ENCODE peak calls at places on chromosomes 6 and 20, in five cellular contexts. R is sciatic nerve, A is GDM1, D is psoas muscle, L is SIG-M5. K is an unnamed sample.

GRCh38 chr20:21352703-21353102 is 44.6 kb downstream of the NKX2-4 start:
- DNase-seq in R (no peak), A (no peak), D (no peak), L (no peak), K (no peak)

GRCh38 chr6:69987550-69987949 is 121.2 kb downstream of the COL19A1 start:
- DNase-seq in R (no peak), A (no peak), D (no peak), L (no peak), K (no peak)

GRCh38 chr6:11700118-11700718 is 78.4 kb downstream of the ADTRP start:
- DNase-seq in R (no peak), A (no peak), D (no peak), L (no peak), K (no peak)

GRCh38 chr6:149431905-149432775 is 32.1 kb downstream of the SUMO4 start:
- DNase-seq in R (peak), A (peak), D (peak), L (no peak), K (peak)

GRCh38 chr6:161128680-161129196 is 137.2 kb downstream of the MAP3K4 start:
- DNase-seq in R (no peak), A (no peak), D (no peak), L (no peak), K (no peak)

GRCh38 chr20:62303327-62304226 is 780 bp downstream of the ADRM1 start:
- DNase-seq in R (no peak), A (no peak), D (no peak), L (no peak), K (no peak)

GRCh38 chr6:12381587-12381986 is 91.4 kb downstream of the EDN1 start:
- DNase-seq in R (no peak), A (no peak), D (no peak), L (no peak), K (no peak)

GRCh38 chr6:1316482-1317220 is 4.8 kb downstream of the FOXQ1 start:
- DNase-seq in R (no peak), A (no peak), D (no peak), L (no peak), K (no peak)

GRCh38 chr20:59765599-59766177 is 161.3 kb downstream of the PHACTR3 start:
- DNase-seq in R (no peak), A (no peak), D (no peak), L (no peak), K (no peak)

GRCh38 chr6:4401408-4402367 is 266.3 kb upstream of the ECI2 start:
- DNase-seq in R (no peak), A (no peak), D (peak), L (no peak), K (no peak)

GRCh38 chr6:110285306-110286060 is 72.7 kb downstream of the METTL24 start:
- DNase-seq in R (no peak), A (no peak), D (no peak), L (no peak), K (no peak)

GRCh38 chr20:44319880-44320422 is 8.9 kb upstream of the FITM2 start:
- DNase-seq in R (no peak), A (no peak), D (no peak), L (no peak), K (no peak)

GRCh38 chr6:137277971-137278602 is 58.9 kb upstream of the IFNGR1 start:
- DNase-seq in R (no peak), A (no peak), D (no peak), L (no peak), K (no peak)

GRCh38 chr6:1616556-1617463 is 7.1 kb downstream of the FOXC1 start:
- DNase-seq in R (no peak), A (no peak), D (peak), L (no peak), K (no peak)

GRCh38 chr6:37393530-37393929 is 39.5 kb upstream of the CMTR1 start:
- DNase-seq in R (no peak), A (no peak), D (no peak), L (no peak), K (no peak)

GRCh38 chr6:26105842-26106241 is 18.6 kb downstream of the HFE start:
- DNase-seq in R (no peak), A (no peak), D (no peak), L (no peak), K (no peak)

GRCh38 chr20:48383252-48383651 is 444.5 kb downstream of the PREX1 start:
- DNase-seq in R (no peak), A (no peak), D (no peak), L (no peak), K (no peak)

GRCh38 chr6:36913082-36913481 is 27.3 kb downstream of the C6orf89 start:
- DNase-seq in R (no peak), A (no peak), D (no peak), L (no peak), K (no peak)

GRCh38 chr20:1286267-1287036 is 20.4 kb downstream of the SNPH start:
- DNase-seq in R (no peak), A (no peak), D (no peak), L (no peak), K (peak)

GRCh38 chr20:46056970-46057855 is 28.2 kb downstream of the SLC12A5 start:
- DNase-seq in R (peak), A (no peak), D (peak), L (no peak), K (no peak)

GRCh38 chr6:75210885-75211739 is 5.3 kb upstream of the COL12A1 start:
- DNase-seq in R (no peak), A (peak), D (no peak), L (no peak), K (no peak)

GRCh38 chr20:46311039-46311650 is 2.8 kb upstream of the CDH22 start:
- DNase-seq in R (no peak), A (no peak), D (no peak), L (no peak), K (no peak)

GRCh38 chr6:122609881-122610689 is at the start of gene PKIB:
- DNase-seq in R (peak), A (no peak), D (peak), L (no peak), K (no peak)

GRCh38 chr6:84061613-84062398 is 28.2 kb downstream of the MRAP2 start:
- DNase-seq in R (no peak), A (no peak), D (no peak), L (no peak), K (no peak)

GRCh38 chr20:17748279-17748678 is 48.5 kb downstream of the BANF2 start:
- DNase-seq in R (no peak), A (no peak), D (no peak), L (no peak), K (no peak)

GRCh38 chr6:100103936-100104335 is 109.9 kb upstream of the MCHR2 start:
- DNase-seq in R (no peak), A (no peak), D (no peak), L (no peak), K (no peak)

GRCh38 chr6:28807682-28808280 is 116.0 kb downstream of the TRIM27 start:
- DNase-seq in R (no peak), A (peak), D (no peak), L (no peak), K (no peak)

GRCh38 chr6:113921299-113921904 is 49.5 kb downstream of the HDAC2 start:
- DNase-seq in R (no peak), A (no peak), D (no peak), L (no peak), K (no peak)

GRCh38 chr6:17442196-17442595 is 48.8 kb downstream of the CAP2 start:
- DNase-seq in R (no peak), A (no peak), D (no peak), L (no peak), K (no peak)

GRCh38 chr20:24662756-24663399 is 193.4 kb downstream of the SYNDIG1 start:
- DNase-seq in R (peak), A (no peak), D (no peak), L (no peak), K (peak)

GRCh38 chr6:108578595-108579038 is 17.9 kb downstream of the FOXO3 start:
- DNase-seq in R (no peak), A (no peak), D (no peak), L (no peak), K (no peak)

GRCh38 chr20:36658300-36658699 is 12.3 kb upstream of the SLA2 start:
- DNase-seq in R (peak), A (peak), D (no peak), L (no peak), K (no peak)

GRCh38 chr6:24933868-24934401 is 1.8 kb downstream of the RIPOR2 start:
- DNase-seq in R (no peak), A (no peak), D (no peak), L (no peak), K (no peak)

K was measured in suprapubic skin.